ENCODE peak calls at places on chromosomes 7 and 10, in eight cellular contexts. B is CD8-positive, alpha-beta T cell; D is CD14-positive monocyte; O is AG04450; P is pancreas; T is esophagus squamous epithelium; L is OCI-LY7; J is heart right ventricle. W is an unnamed sample.

GRCh38 chr7:101696-102376 is 90.5 kb upstream of the FAM20C start:
- DNase-seq in B (no peak), D (no peak), O (peak), P (no peak), T (no peak), L (no peak), J (no peak), W (no peak)

GRCh38 chr7:134625571-134625970 is 21.1 kb upstream of the BPGM start:
- DNase-seq in B (no peak), D (no peak), O (peak), P (no peak), T (no peak), L (no peak), J (no peak), W (no peak)

GRCh38 chr10:79178614-79179403 is 110.0 kb downstream of the ZMIZ1 start:
- DNase-seq in B (no peak), D (no peak), O (peak), P (no peak), T (no peak), L (no peak), J (no peak), W (no peak)

GRCh38 chr7:140049339-140050024 is 13.3 kb downstream of the PARP12 start:
- DNase-seq in B (no peak), D (no peak), O (no peak), P (no peak), T (no peak), L (no peak), J (no peak), W (no peak)

GRCh38 chr10:61901829-61902447 is 439 bp downstream of the ARID5B start:
- DNase-seq in B (no peak), D (no peak), O (no peak), P (no peak), T (no peak), L (peak), J (no peak), W (no peak)

GRCh38 chr10:117865945-117866344 is 180.8 kb downstream of the RAB11FIP2 start:
- DNase-seq in B (no peak), D (no peak), O (no peak), P (no peak), T (no peak), L (no peak), J (no peak), W (no peak)

GRCh38 chr10:3622427-3622826 is 162.6 kb downstream of the KLF6 start:
- DNase-seq in B (no peak), D (no peak), O (no peak), P (no peak), T (no peak), L (peak), J (no peak), W (no peak)

GRCh38 chr7:18250133-18250532 is 222.5 kb upstream of the PRPS1L1 start:
- DNase-seq in B (no peak), D (no peak), O (no peak), P (no peak), T (no peak), L (no peak), J (no peak), W (no peak)

GRCh38 chr7:142362349-142362748 is 104.5 kb upstream of the PRSS58 start:
- DNase-seq in B (no peak), D (no peak), O (no peak), P (no peak), T (no peak), L (no peak), J (no peak), W (no peak)

DNA sequence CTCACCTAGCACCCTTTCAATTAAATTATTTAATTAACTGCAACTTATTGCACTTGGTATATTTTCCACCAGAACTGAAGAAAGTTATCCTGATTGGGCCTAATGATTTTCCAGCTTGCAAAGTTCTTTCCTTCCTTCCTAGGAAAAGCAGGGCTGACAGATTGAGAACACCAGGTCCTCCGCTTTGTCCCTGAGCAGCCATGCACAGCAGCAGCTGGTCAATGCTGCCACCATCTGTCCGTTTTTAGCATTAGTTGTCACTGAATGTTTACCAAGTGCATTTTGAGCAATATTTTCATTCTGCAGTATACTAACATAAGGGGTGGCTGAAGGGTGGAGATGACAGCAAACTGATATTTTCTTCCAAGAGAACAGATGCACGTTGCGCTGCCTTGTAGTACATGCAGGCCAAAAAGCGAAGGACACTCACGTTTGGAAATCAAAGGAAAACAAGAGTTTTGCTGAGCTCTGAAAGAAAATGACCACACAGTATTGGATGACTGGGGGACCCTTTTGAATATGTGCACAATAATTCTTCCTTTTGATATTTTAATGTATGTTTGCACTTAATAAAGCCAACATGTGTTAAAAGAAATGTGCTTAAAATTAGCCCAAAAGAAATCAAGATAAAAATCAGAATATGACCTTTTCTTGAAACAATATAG is 248.8 kb upstream of the PTN start:
- DNase-seq in B (no peak), D (no peak), O (peak), P (no peak), T (no peak), L (peak), J (peak), W (peak)
- TF ChIP-seq CTCF in B (no peak), D (no peak), O (peak), P (no peak), T (peak), L (peak), J (peak), W (peak)

GRCh38 chr10:91996266-91996665 is 72.7 kb downstream of the BTAF1 start:
- DNase-seq in B (no peak), D (no peak), O (no peak), P (no peak), T (no peak), L (no peak), J (no peak), W (no peak)

GRCh38 chr10:91987397-91988037 is 63.9 kb downstream of the BTAF1 start:
- DNase-seq in B (no peak), D (no peak), O (no peak), P (no peak), T (no peak), L (no peak), J (no peak), W (no peak)

GRCh38 chr10:91992026-91992425 is 68.5 kb downstream of the BTAF1 start:
- DNase-seq in B (no peak), D (no peak), O (no peak), P (no peak), T (no peak), L (no peak), J (no peak), W (no peak)
- TF ChIP-seq CTCF in B (no peak), D (no peak), O (no peak), P (no peak), T (no peak), L (no peak), J (no peak), W (no peak)

GRCh38 chr7:149625339-149625946 is 127.8 kb upstream of the ZNF746 start:
- DNase-seq in B (peak), D (no peak), O (no peak), P (peak), T (no peak), L (peak), J (peak), W (peak)
- TF ChIP-seq CTCF in B (peak), D (peak), O (peak), P (no peak), T (peak), L (peak), J (peak), W (peak)

DNA sequence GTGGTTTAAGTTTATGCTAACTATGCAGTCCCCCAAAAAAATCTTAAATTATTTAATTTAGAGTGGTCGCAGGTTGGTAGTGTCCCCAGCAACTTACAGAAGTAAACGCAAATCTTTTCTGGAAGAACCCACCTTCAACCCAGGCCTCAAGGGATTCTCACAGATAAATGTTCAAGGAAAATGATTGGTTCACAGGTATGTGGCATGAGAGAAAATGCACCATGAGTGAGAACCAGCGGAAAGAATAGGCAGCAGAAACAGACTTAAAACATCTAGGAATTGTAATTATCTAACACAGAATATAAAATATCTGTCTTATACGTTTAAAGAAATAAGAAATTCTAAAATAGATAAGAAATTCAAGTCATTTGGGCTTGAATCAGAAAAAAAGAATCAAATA is 2.7 kb upstream of the CPA5 start:
- DNase-seq in B (no peak), D (no peak), O (no peak), P (no peak), T (no peak), L (no peak), J (no peak), W (no peak)
- TF ChIP-seq CTCF in B (no peak), D (no peak), O (no peak), P (no peak), T (no peak), L (no peak), J (no peak), W (no peak)

W was measured in left ventricle myocardium inferior.